ENCODE peak calls at places on chromosomes 16 and 17, in seven cellular contexts. D, Q, L, C, H, I and Y are unnamed samples.

GRCh38 chr16:964696-965395 is 5.9 kb downstream of the LMF1 start:
- DNase-seq in D (peak; percentile 24), Q (no peak), L (no peak), C (peak; percentile 57), H (peak; percentile 50), I (no peak), Y (no peak)

GRCh38 chr16:81688182-81688581 is 90.9 kb upstream of the PLCG2 start:
- DNase-seq in D (no peak), Q (no peak), L (no peak), C (no peak), H (no peak), I (no peak), Y (peak; percentile 83)

GRCh38 chr16:50210266-50211038 is 55.9 kb upstream of the ADCY7 start:
- DNase-seq in D (peak; percentile 19), Q (no peak), L (peak; percentile 86), C (no peak), H (no peak), I (peak; percentile 70), Y (peak; percentile 82)

GRCh38 chr17:43328650-43329049 is 70.1 kb upstream of the ARL4D start:
- DNase-seq in D (no peak), Q (no peak), L (no peak), C (no peak), H (no peak), I (no peak), Y (no peak)

GRCh38 chr17:43366809-43367587 is 31.8 kb upstream of the ARL4D start:
- DNase-seq in D (no peak), Q (no peak), L (no peak), C (no peak), H (no peak), I (no peak), Y (peak; percentile 29)

GRCh38 chr16:63850979-63851378 is 1270.9 kb downstream of the CDH11 start:
- DNase-seq in D (no peak), Q (no peak), L (no peak), C (no peak), H (no peak), I (no peak), Y (no peak)

GRCh38 chr17:68238894-68239293 is 8.9 kb upstream of the AMZ2 start:
- DNase-seq in D (no peak), Q (no peak), L (no peak), C (peak; percentile 40), H (no peak), I (no peak), Y (no peak)

GRCh38 chr16:46690281-46691178 is 1.1 kb downstream of the ORC6 start:
- DNase-seq in D (no peak), Q (no peak), L (peak; percentile 51), C (no peak), H (no peak), I (no peak), Y (no peak)

GRCh38 chr16:89357460-89357859 is 132.9 kb downstream of the ANKRD11 start:
- DNase-seq in D (no peak), Q (no peak), L (no peak), C (no peak), H (no peak), I (no peak), Y (peak; percentile 86)

GRCh38 chr17:17681744-17682292 is 560 bp downstream of the RAI1 start:
- DNase-seq in D (peak; percentile 28), Q (no peak), L (no peak), C (peak; percentile 61), H (no peak), I (peak; percentile 53), Y (peak; percentile 79)

GRCh38 chr16:25063865-25064264 is 47.7 kb upstream of the LCMT1 start:
- DNase-seq in D (no peak), Q (no peak), L (peak; percentile 50), C (no peak), H (no peak), I (no peak), Y (no peak)

GRCh38 chr17:28744104-28744801 is 442 bp downstream of the TRAF4 start:
- DNase-seq in D (peak; percentile 64), Q (no peak), L (peak; percentile 29), C (peak; percentile 63), H (peak; percentile 48), I (peak; percentile 50), Y (peak; percentile 68)

GRCh38 chr17:28598389-28598788 is 436 bp downstream of the SPAG5 start:
- DNase-seq in D (no peak), Q (no peak), L (no peak), C (no peak), H (no peak), I (no peak), Y (no peak)

GRCh38 chr17:43898446-43898845 is 8.9 kb downstream of the MPP2 start:
- DNase-seq in D (no peak), Q (no peak), L (no peak), C (no peak), H (no peak), I (no peak), Y (no peak)

GRCh38 chr17:1239210-1239609 is 31.0 kb upstream of the BHLHA9 start:
- DNase-seq in D (no peak), Q (no peak), L (no peak), C (no peak), H (no peak), I (no peak), Y (no peak)

GRCh38 chr16:86396918-86397317 is 113.4 kb upstream of the FOXF1 start:
- DNase-seq in D (no peak), Q (no peak), L (peak; percentile 92), C (no peak), H (no peak), I (no peak), Y (peak; percentile 71)

GRCh38 chr17:10729334-10730193 is at the start of gene TMEM220:
- DNase-seq in D (peak; percentile 37), Q (peak; percentile 94), L (peak; percentile 63), C (peak; percentile 41), H (no peak), I (peak; percentile 55), Y (peak; percentile 53)

GRCh38 chr16:23131036-23131435 is 18.2 kb downstream of the USP31 start:
- DNase-seq in D (no peak), Q (no peak), L (no peak), C (no peak), H (no peak), I (no peak), Y (no peak)

GRCh38 chr17:71516149-71516548 is 604.7 kb upstream of the SOX9 start:
- DNase-seq in D (no peak), Q (no peak), L (no peak), C (no peak), H (no peak), I (no peak), Y (no peak)

GRCh38 chr17:17998934-17999333 is 26.3 kb downstream of the DRC3 start:
- DNase-seq in D (no peak), Q (no peak), L (no peak), C (no peak), H (no peak), I (no peak), Y (no peak)

GRCh38 chr17:61380836-61381525 is 18.7 kb upstream of the TBX2 start:
- DNase-seq in D (no peak), Q (no peak), L (no peak), C (no peak), H (no peak), I (no peak), Y (no peak)

GRCh38 chr17:81210868-81211267 is 11.9 kb downstream of the CEP131 start:
- DNase-seq in D (no peak), Q (no peak), L (peak; percentile 34), C (no peak), H (no peak), I (no peak), Y (no peak)